ENCODE peak calls at places on chromosome 1, in seven cellular contexts. J, B, Z, W, F, M and O are unnamed samples.

GRCh38 chr1:186404454-186405051 is 28.9 kb downstream of the ODR4 start:
- DNase-seq in Z (peak; percentile 89), M (no peak), F (peak; percentile 43), B (peak; percentile 76), W (no peak), J (no peak), O (no peak)

GRCh38 chr1:54122992-54123391 is 29.8 kb downstream of the CDCP2 start:
- DNase-seq in M (peak; percentile 43), Z (no peak), W (no peak), F (no peak), J (no peak), B (no peak), O (no peak)

GRCh38 chr1:29414091-29414490 is 177.8 kb downstream of the PTPRU start:
- DNase-seq in B (no peak), F (no peak), M (no peak), J (no peak), W (no peak), Z (no peak), O (no peak)

GRCh38 chr1:108845991-108846390 is 10.9 kb downstream of the AKNAD1 start:
- DNase-seq in F (no peak), Z (no peak), J (no peak), M (no peak), B (no peak), W (no peak), O (no peak)

GRCh38 chr1:71054281-71054731 is 6.7 kb upstream of the PTGER3 start:
- DNase-seq in W (no peak), B (no peak), F (no peak), Z (no peak), J (peak; percentile 71), M (peak; percentile 76), O (no peak)

GRCh38 chr1:226659641-226660040 is 79.4 kb downstream of the ITPKB start:
- DNase-seq in B (no peak), Z (no peak), F (no peak), W (no peak), J (no peak), M (peak; percentile 63), O (no peak)

GRCh38 chr1:39378377-39378776 is 113.1 kb upstream of the BMP8A start:
- DNase-seq in Z (no peak), M (no peak), F (peak; percentile 30), J (no peak), B (no peak), W (no peak), O (no peak)

GRCh38 chr1:183110466-183110865 is 75.6 kb upstream of the LAMC2 start:
- DNase-seq in B (no peak), F (no peak), M (no peak), W (no peak), Z (no peak), J (no peak), O (no peak)

GRCh38 chr1:38608202-38608864 is 251.2 kb downstream of the RRAGC start:
- DNase-seq in F (no peak), B (peak; percentile 4), J (no peak), Z (peak; percentile 32), M (no peak), W (no peak), O (no peak)

GRCh38 chr1:23553896-23554480 is 5.3 kb downstream of the ID3 start:
- DNase-seq in W (no peak), Z (peak; percentile 45), B (no peak), F (no peak), J (no peak), M (no peak), O (no peak)

GRCh38 chr1:4170953-4171352 is 270.9 kb upstream of the C1orf174 start:
- DNase-seq in Z (no peak), F (no peak), B (no peak), W (no peak), J (peak; percentile 63), M (peak; percentile 48), O (no peak)

GRCh38 chr1:6239950-6240768 is 3.8 kb upstream of the HES3 start:
- DNase-seq in Z (no peak), B (peak; percentile 36), F (no peak), W (no peak), J (no peak), M (no peak), O (no peak)

GRCh38 chr1:233025156-233025555 is 74.7 kb downstream of the NTPCR start:
- DNase-seq in F (peak; percentile 25), M (no peak), B (peak; percentile 30), Z (peak; percentile 68), W (peak; percentile 63), J (no peak), O (peak; percentile 54)

GRCh38 chr1:104746994-104747393 is 997.3 kb downstream of the AMY1C start:
- DNase-seq in J (no peak), B (no peak), M (no peak), F (no peak), Z (no peak), W (no peak), O (no peak)

GRCh38 chr1:89821322-89822108 is 683 bp downstream of the LRRC8D start:
- DNase-seq in J (peak; percentile 79), F (peak; percentile 41), B (peak; percentile 22), M (peak; percentile 94), W (peak; percentile 55), Z (peak; percentile 31), O (peak; percentile 73)

GRCh38 chr1:215590779-215591491 is 23.8 kb downstream of the KCTD3 start:
- DNase-seq in J (no peak), F (no peak), B (no peak), M (no peak), W (no peak), Z (no peak), O (no peak)

DNA sequence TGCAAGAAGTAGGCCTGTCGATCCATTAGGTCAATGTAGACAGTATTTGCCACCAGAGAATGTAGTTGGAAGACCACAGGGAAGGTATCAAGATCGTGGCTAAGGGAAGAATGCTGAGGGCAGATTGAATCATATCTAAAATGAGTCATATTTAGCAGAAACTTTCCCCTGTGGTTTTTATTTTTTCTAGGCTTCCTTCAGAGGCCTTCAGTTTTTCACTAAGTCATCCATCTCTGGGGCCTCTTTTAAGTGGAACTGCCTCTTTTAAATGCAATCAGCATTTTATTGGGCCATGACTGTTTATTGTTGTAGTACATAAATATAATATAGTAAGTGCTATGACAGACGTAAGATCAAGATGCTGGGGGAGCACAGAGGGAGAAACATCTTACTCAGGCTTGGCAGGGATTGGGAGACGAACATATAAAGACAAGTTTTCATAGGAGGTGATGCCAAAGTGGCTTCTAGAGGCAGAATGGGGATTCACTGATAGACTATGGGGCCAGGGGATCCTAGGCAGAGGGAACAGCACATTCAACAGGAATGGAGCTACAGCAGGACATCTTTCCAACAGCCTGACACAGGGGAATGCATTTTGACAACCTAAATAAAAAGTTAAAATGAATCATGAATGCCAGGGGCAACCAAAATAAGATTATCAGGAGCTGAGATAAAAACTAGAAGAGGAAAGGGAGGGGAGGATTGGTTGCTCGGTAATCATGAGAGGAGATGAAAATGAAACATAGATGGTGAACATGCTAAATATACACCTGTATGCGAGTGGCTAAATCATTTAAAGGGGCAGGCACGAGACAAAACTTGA is 20.1 kb downstream of the UBE2U start:
- DNase-seq in W (no peak), M (no peak), Z (no peak), J (no peak), B (peak; percentile 95), F (peak; percentile 4), O (no peak)
- H3K27ac ChIP-seq in W (no peak overlapping the region), M (no peak overlapping the region), Z (no peak overlapping the region), J (no peak overlapping the region), B (peak overlapping the region; percentile 82), F (peak overlapping the region; percentile 10), O (no peak overlapping the region)

DNA sequence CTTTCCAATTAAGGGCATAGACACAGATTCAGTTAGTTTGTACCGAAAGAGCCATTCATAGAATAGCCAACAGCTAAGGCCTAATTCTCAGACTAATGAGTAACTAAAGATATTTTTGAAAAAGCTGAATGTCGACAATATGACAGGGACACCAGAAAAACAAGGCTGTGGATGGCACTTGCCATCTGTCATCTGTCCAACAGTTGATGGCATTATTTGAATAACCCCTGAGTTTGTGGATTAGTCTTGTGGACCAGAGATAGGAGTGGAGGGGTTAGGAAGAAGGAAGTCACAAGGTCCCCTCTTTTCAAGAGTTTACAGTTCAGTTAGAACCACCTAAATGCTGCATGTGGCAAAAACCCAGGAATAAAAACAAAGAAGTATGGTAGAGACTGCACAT is 356.5 kb upstream of the DUSP10 start:
- DNase-seq in Z (no peak), B (no peak), J (no peak), M (no peak), F (no peak), W (no peak), O (no peak)
- TF ChIP-seq CTCF in Z (no peak), B (no peak), J (no peak), M (no peak), F (no peak), W (no peak), O (no peak)

DNA sequence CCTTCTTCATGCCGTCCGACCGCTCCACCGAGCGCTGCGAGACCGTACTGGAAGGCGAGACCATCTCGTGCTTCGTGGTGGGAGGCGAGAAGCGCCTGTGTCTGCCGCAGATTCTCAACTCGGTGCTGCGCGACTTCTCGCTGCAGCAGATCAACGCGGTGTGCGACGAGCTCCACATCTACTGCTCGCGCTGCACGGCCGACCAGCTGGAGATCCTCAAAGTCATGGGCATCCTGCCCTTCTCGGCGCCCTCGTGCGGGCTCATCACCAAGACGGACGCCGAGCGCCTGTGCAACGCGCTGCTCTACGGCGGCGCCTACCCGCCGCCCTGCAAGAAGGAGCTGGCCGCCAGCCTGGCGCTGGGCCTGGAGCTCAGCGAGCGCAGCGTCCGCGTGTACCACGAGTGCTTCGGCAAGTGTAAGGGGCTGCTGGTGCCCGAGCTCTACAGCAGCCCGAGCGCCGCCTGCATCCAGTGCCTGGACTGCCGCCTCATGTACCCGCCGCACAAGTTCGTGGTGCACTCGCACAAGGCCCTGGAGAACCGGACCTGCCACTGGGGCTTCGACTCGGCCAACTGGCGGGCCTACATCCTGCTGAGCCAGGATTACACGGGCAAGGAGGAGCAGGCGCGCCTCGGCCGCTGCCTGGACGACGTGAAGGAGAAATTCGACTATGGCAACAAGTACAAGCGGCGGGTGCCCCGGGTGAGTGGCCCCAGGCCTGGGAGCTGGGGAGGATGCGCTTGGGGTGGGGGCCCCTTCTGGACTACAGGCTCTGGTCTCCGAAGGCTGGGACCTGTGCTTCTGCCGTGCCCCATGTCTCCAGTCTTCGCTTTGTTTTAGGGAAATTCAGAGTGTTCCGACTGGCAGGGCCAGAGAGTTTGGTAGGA is 1.2 kb downstream of the SKI start:
- DNase-seq in B (peak; percentile 69), W (peak; percentile 74), Z (peak; percentile 67), F (no peak), M (peak; percentile 95), J (no peak), O (peak; percentile 73)
- TF ChIP-seq POLR2A in B (no peak), W (no peak), Z (no peak), F (no peak), M (no peak), J (no peak), O (peak; percentile 21)

GRCh38 chr1:119794230-119794629 is 17.0 kb downstream of the REG4 start:
- DNase-seq in B (no peak), M (no peak), Z (no peak), W (no peak), F (no peak), J (no peak), O (no peak)

GRCh38 chr1:119794856-119795255 is 16.4 kb downstream of the REG4 start:
- DNase-seq in J (no peak), Z (no peak), B (peak; percentile 82), W (no peak), M (no peak), F (no peak), O (no peak)

GRCh38 chr1:119791377-119791776 is 19.9 kb downstream of the REG4 start:
- DNase-seq in F (no peak), Z (no peak), M (no peak), J (no peak), W (no peak), B (no peak), O (no peak)

GRCh38 chr1:119787776-119788175 is 19.1 kb upstream of the HMGCS2 start:
- DNase-seq in B (peak; percentile 63), Z (no peak), J (no peak), F (no peak), W (no peak), M (no peak), O (no peak)

GRCh38 chr1:119790481-119791198 is 20.6 kb downstream of the REG4 start:
- DNase-seq in W (no peak), B (no peak), F (no peak), Z (no peak), J (no peak), M (no peak), O (peak; percentile 76)
- H3K27ac ChIP-seq in W (peak overlapping the region; percentile 5), B (no peak overlapping the region), F (no peak overlapping the region), Z (no peak overlapping the region), J (peak overlapping the region; percentile 14), M (no peak overlapping the region), O (peak overlapping the region; percentile 94)